ENCODE peak calls at places on chromosomes 5 and 9, in four cellular contexts. Z is A549, R is amygdala, B is glomerular endothelial cell. D is an unnamed sample.

GRCh38 chr9:132507670-132508469 is 74.5 kb upstream of the BARHL1 start:
- DNase-seq in Z (peak; percentile 95), R (peak; percentile 16), B (peak; percentile 29), D (peak; percentile 54)

GRCh38 chr5:16609412-16609811 is 7.4 kb downstream of the RETREG1 start:
- DNase-seq in Z (no peak), R (no peak), B (no peak), D (no peak)

GRCh38 chr5:126499742-126500396 is 76.7 kb downstream of the GRAMD2B start:
- DNase-seq in Z (no peak), R (no peak), B (no peak), D (peak; percentile 45)

GRCh38 chr9:79279356-79279755 is 292.4 kb upstream of the TLE4 start:
- DNase-seq in Z (no peak), R (no peak), B (no peak), D (no peak)

GRCh38 chr5:69167488-69167845 is 517 bp downstream of the CCNB1 start:
- DNase-seq in Z (no peak), R (no peak), B (no peak), D (peak; percentile 8)

GRCh38 chr9:21153688-21154608 is 12.3 kb upstream of the IFNW1 start:
- DNase-seq in Z (no peak), R (peak; percentile 13), B (peak; percentile 18), D (no peak)

GRCh38 chr5:40736103-40736875 is 19.5 kb downstream of the TTC33 start:
- DNase-seq in Z (peak; percentile 49), R (no peak), B (peak; percentile 72), D (peak; percentile 52)

GRCh38 chr5:60102961-60103683 is 209.6 kb upstream of the PDE4D start:
- DNase-seq in Z (peak; percentile 9), R (no peak), B (peak; percentile 3), D (no peak)

GRCh38 chr5:124583469-124584350 is 162.7 kb downstream of the ZNF608 start:
- DNase-seq in Z (peak; percentile 56), R (no peak), B (no peak), D (peak; percentile 65)

GRCh38 chr5:111914957-111915356 is 158.0 kb upstream of the NREP start:
- DNase-seq in Z (no peak), R (no peak), B (no peak), D (no peak)

GRCh38 chr5:44046581-44047327 is 342.5 kb downstream of the FGF10 start:
- DNase-seq in Z (no peak), R (no peak), B (no peak), D (no peak)

D was measured in ACHN.